ENCODE peak calls at places on chromosomes 13 and 19, in four cellular contexts. H is right lobe of liver; N is effector memory CD4-positive, alpha-beta T cell; S is neuronal stem cell. K is an unnamed sample.

GRCh38 chr13:19055611-19056010 is 126.0 kb downstream of the TUBA3C start:
- DNase-seq in H (no peak), N (no peak), S (no peak), K (no peak)

GRCh38 chr19:359653-359925 is 15.0 kb upstream of the MIER2 start:
- DNase-seq in H (no peak), N (no peak), S (no peak), K (no peak)

GRCh38 chr13:50125556-50126377 is 110.5 kb downstream of the KCNRG start:
- DNase-seq in H (peak; percentile 96), N (peak; percentile 91), S (peak; percentile 75), K (peak; percentile 64)

GRCh38 chr19:33784432-33784831 is 12.2 kb upstream of the KCTD15 start:
- DNase-seq in H (no peak), N (no peak), S (no peak), K (no peak)

GRCh38 chr13:110237895-110238294 is 69.1 kb downstream of the COL4A1 start:
- DNase-seq in H (no peak), N (no peak), S (no peak), K (no peak)

GRCh38 chr19:44512326-44513298 is 12.3 kb upstream of the ZNF180 start:
- DNase-seq in H (no peak), N (no peak), S (no peak), K (peak; percentile 41)

GRCh38 chr13:59012731-59013130 is 1151.0 kb downstream of the DIAPH3 start:
- DNase-seq in H (no peak), N (no peak), S (no peak), K (no peak)

GRCh38 chr13:30466358-30466714 is 600 bp upstream of the HMGB1 start:
- DNase-seq in H (no peak), N (no peak), S (no peak), K (no peak)

GRCh38 chr13:43561081-43561480 is 225.7 kb downstream of the ENOX1 start:
- DNase-seq in H (no peak), N (no peak), S (no peak), K (no peak)

GRCh38 chr13:84315527-84315926 is 433.3 kb upstream of the SLITRK1 start:
- DNase-seq in H (no peak), N (no peak), S (peak; percentile 58), K (no peak)

GRCh38 chr13:45034342-45034741 is 45.0 kb downstream of the GPALPP1 start:
- DNase-seq in H (no peak), N (no peak), S (no peak), K (no peak)

GRCh38 chr19:42150353-42150752 is 18.1 kb upstream of the POU2F2 start:
- DNase-seq in H (no peak), N (no peak), S (no peak), K (no peak)

GRCh38 chr13:89687066-89687465 is 1660.4 kb upstream of the MIR17HG start:
- DNase-seq in H (no peak), N (no peak), S (no peak), K (no peak)

GRCh38 chr13:102300379-102300778 is 101.5 kb downstream of the FGF14 start:
- DNase-seq in H (no peak), N (no peak), S (no peak), K (no peak)

GRCh38 chr13:94315188-94315587 is 164.3 kb downstream of the DCT start:
- DNase-seq in H (no peak), N (no peak), S (no peak), K (no peak)

GRCh38 chr19:55459950-55460657 is 1.3 kb downstream of the ISOC2 start:
- DNase-seq in H (no peak), N (no peak), S (no peak), K (no peak)

GRCh38 chr13:38686635-38687245 is at the start of gene FREM2:
- DNase-seq in H (peak; percentile 64), N (no peak), S (peak; percentile 92), K (no peak)
- H3K4me3 ChIP-seq in H (peak within 1 kb of the TSS; percentile 50), N (no peak within 1 kb of the TSS), S (peak within 1 kb of the TSS; percentile 97), K (no peak within 1 kb of the TSS)

GRCh38 chr13:98234348-98234747 is 57.3 kb upstream of the RNF113B start:
- DNase-seq in H (no peak), N (no peak), S (no peak), K (no peak)

GRCh38 chr13:98228661-98229349 is 51.7 kb upstream of the RNF113B start:
- DNase-seq in H (no peak), N (no peak), S (no peak), K (no peak)

GRCh38 chr13:98232456-98232855 is 55.4 kb upstream of the RNF113B start:
- DNase-seq in H (no peak), N (no peak), S (no peak), K (no peak)

GRCh38 chr13:98233127-98233526 is 56.1 kb upstream of the RNF113B start:
- DNase-seq in H (no peak), N (no peak), S (no peak), K (no peak)
- H3K36me3 ChIP-seq in H (no peaks in the 10 kb centered on the region), N (no peaks in the 10 kb centered on the region), S (peaks cover 10% of the 10 kb centered on the region), K (peaks cover 4% of the 10 kb centered on the region)

DNA sequence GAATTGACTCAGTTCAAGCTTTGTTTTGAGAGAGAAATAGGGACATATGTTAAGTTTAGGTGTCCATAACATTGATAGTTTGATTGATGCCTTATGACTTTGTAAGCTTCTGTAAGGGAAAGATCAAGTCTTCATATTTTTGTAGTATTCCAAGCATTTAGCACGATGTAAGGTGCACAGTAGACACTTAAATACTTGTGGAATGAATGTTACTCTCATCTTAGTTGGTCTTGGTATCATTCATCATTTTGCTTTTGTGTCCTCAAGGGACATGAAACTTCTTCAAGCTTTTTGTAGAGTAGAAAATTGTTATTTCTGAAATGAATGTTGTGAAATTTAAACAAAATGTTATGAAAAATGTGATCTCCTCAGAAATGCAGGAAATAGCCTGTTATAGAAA is 10.1 kb downstream of the TDRD3 start:
- DNase-seq in H (no peak), N (no peak), S (no peak), K (no peak)
- H3K4me3 ChIP-seq in H (no peak overlapping the region), N (no peak overlapping the region), S (no peak overlapping the region), K (no peak overlapping the region)

DNA sequence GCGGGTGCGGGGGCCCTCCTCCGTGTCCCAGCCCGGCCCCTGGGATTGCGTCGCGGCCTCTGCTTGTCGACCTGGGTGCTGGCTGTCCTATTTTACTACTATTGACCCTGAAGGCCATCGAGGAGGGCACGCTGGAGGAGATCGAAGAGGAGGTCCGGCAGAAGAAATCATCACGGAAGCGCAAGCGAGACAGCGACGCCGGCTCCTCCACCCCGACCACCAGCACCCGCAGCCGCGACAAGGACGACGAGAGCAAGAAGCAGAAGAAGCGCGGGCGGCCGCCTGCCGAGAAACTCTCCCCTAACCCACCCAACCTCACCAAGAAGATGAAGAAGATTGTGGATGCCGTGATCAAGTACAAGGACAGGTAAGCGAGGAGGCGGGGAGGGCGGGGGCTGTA is 48.1 kb upstream of the LDLR start:
- DNase-seq in H (no peak), N (no peak), S (no peak), K (no peak)
- H3K36me3 ChIP-seq in H (peaks cover 26% of the 10 kb centered on the region), N (peaks cover 40% of the 10 kb centered on the region), S (peaks cover 95% of the 10 kb centered on the region), K (peaks cover 80% of the 10 kb centered on the region)

GRCh38 chr19:16889429-16889882 is 657 bp downstream of the F2RL3 start:
- DNase-seq in H (no peak), N (no peak), S (no peak), K (no peak)
- H3K4me3 ChIP-seq in H (no peak overlapping the region), N (no peak overlapping the region), S (peak overlapping the region; percentile 18), K (peak overlapping the region; percentile 19)

GRCh38 chr19:5040544-5041167 is 71.7 kb downstream of the KDM4B start:
- DNase-seq in H (no peak), N (no peak), S (no peak), K (no peak)
- H3K36me3 ChIP-seq in H (peaks cover 30% of the 10 kb centered on the region), N (peaks cover 33% of the 10 kb centered on the region), S (peaks cover 63% of the 10 kb centered on the region), K (peaks cover 31% of the 10 kb centered on the region)

GRCh38 chr19:19145281-19145999 is 7.2 kb upstream of the TMEM161A start:
- DNase-seq in H (no peak), N (no peak), S (no peak), K (no peak)
- H3K4me3 ChIP-seq in H (no peak overlapping the region), N (no peak overlapping the region), S (peak overlapping the region; percentile 28), K (no peak overlapping the region)

GRCh38 chr19:47381121-47381520 is 32.0 kb downstream of the DHX34 start:
- DNase-seq in H (no peak), N (no peak), S (no peak), K (no peak)
- H3K36me3 ChIP-seq in H (peaks cover 32% of the 10 kb centered on the region), N (peaks cover 41% of the 10 kb centered on the region), S (peaks cover 66% of the 10 kb centered on the region), K (peaks cover 52% of the 10 kb centered on the region)

K was measured in SJSA1.